ENCODE peak calls at places on chromosomes 5 and 9, in seven cellular contexts. P, V, K, M, Q, F and O are unnamed samples.

GRCh38 chr5:71653119-71653518 is 66.0 kb upstream of the CARTPT start:
- DNase-seq in V (no peak), P (no peak), M (no peak), Q (no peak), F (no peak), K (no peak), O (no peak)

GRCh38 chr9:117825609-117826347 is 121.6 kb downstream of the TLR4 start:
- DNase-seq in F (no peak), K (peak; percentile 56), P (no peak), M (no peak), Q (no peak), V (no peak), O (peak; percentile 61)

GRCh38 chr5:40481226-40481625 is 198.5 kb upstream of the PTGER4 start:
- DNase-seq in Q (no peak), M (no peak), K (no peak), V (no peak), F (no peak), P (no peak), O (no peak)

GRCh38 chr9:88852794-88853193 is 138.5 kb upstream of the S1PR3 start:
- DNase-seq in Q (no peak), P (no peak), M (peak; percentile 2), K (no peak), F (no peak), V (no peak), O (no peak)

GRCh38 chr5:65263291-65263690 is 218.4 kb downstream of the ADAMTS6 start:
- DNase-seq in F (no peak), K (no peak), P (no peak), M (no peak), V (no peak), Q (no peak), O (no peak)

GRCh38 chr5:37723147-37723961 is 116.5 kb downstream of the GDNF start:
- DNase-seq in K (no peak), Q (no peak), V (no peak), P (no peak), F (no peak), M (peak; percentile 12), O (no peak)

GRCh38 chr5:148913985-148914421 is 87.6 kb downstream of the ADRB2 start:
- DNase-seq in V (no peak), P (no peak), Q (peak; percentile 34), F (no peak), M (no peak), K (no peak), O (no peak)

GRCh38 chr5:137310051-137310730 is 188.9 kb downstream of the SPOCK1 start:
- DNase-seq in M (no peak), P (no peak), K (no peak), V (no peak), Q (no peak), F (no peak), O (no peak)

GRCh38 chr9:81529556-81530193 is 159.7 kb downstream of the TLE1 start:
- DNase-seq in K (no peak), F (no peak), P (no peak), V (no peak), Q (no peak), M (peak; percentile 7), O (no peak)

GRCh38 chr5:157870837-157871834 is 12.2 kb upstream of the CLINT1 start:
- DNase-seq in Q (no peak), P (no peak), M (peak; percentile 55), K (no peak), F (no peak), V (no peak), O (no peak)

GRCh38 chr5:135446186-135446585 is 962 bp downstream of the DCANP1 start:
- DNase-seq in Q (no peak), K (no peak), P (no peak), F (no peak), M (no peak), V (no peak), O (no peak)

GRCh38 chr9:12785251-12785880 is 10.5 kb downstream of the LURAP1L start:
- DNase-seq in K (no peak), V (peak; percentile 90), M (peak; percentile 60), F (peak; percentile 65), Q (no peak), P (peak; percentile 61), O (no peak)
- H3K27ac ChIP-seq in K (no peak overlapping the region), V (peak overlapping the region; percentile 95), M (peak overlapping the region; percentile 97), F (peak overlapping the region; percentile 81), Q (no peak overlapping the region), P (peak overlapping the region; percentile 84), O (no peak overlapping the region)

DNA sequence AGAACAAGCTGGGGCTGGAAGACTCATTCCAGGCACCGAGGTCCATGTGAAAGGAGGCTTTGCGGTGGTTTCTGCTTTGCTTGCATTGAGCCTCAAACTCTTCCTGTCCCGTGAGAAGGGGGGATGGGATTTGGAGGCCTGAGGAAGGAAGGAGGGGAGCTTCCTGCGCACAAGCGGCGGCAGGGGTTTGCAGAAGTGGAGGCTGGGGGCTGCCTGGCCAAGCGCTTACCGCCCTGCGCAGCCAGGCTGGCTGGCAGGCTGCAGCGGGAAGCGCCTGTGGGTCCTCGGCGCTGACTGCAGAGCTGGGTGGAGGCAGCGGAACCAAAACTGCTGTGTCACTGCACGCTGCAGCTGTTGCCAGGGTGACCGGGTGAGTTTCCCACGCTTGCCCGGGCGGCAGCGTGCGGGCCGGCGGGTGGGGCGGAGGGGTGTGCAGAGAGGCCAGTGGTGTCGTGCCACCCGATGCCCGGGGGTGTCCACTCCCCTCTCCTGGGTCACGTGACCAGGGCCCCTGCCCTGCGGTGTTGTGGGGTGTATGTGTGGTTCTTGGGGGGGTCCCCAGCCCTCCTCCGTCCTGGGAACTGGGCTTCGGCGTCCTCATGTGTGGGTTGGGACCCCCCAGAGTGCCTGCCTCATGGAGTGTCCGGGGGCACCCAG is 81.0 kb downstream of the RXRA start:
- DNase-seq in V (peak; percentile 96), Q (no peak), M (peak; percentile 45), K (peak; percentile 84), F (peak; percentile 89), P (peak; percentile 94), O (peak; percentile 79)
- H3K4me1 ChIP-seq in V (peaks cover 90% of the 10 kb centered on the region), Q (peaks cover 7% of the 10 kb centered on the region), M (peaks cover 55% of the 10 kb centered on the region), K (peaks cover 52% of the 10 kb centered on the region), F (peaks cover 84% of the 10 kb centered on the region), P (peaks cover 100% of the 10 kb centered on the region), O (peaks cover 57% of the 10 kb centered on the region)

GRCh38 chr9:137461663-137462395 is 2.7 kb upstream of the NSMF start:
- DNase-seq in V (peak; percentile 75), Q (peak; percentile 66), M (peak; percentile 78), P (peak; percentile 78), F (peak; percentile 76), K (peak; percentile 95), O (peak; percentile 83)
- H3K27ac ChIP-seq in V (no peak overlapping the region), Q (no peak overlapping the region), M (no peak overlapping the region), P (no peak overlapping the region), F (no peak overlapping the region), K (peak overlapping the region; percentile 65), O (peak overlapping the region; percentile 58)

DNA sequence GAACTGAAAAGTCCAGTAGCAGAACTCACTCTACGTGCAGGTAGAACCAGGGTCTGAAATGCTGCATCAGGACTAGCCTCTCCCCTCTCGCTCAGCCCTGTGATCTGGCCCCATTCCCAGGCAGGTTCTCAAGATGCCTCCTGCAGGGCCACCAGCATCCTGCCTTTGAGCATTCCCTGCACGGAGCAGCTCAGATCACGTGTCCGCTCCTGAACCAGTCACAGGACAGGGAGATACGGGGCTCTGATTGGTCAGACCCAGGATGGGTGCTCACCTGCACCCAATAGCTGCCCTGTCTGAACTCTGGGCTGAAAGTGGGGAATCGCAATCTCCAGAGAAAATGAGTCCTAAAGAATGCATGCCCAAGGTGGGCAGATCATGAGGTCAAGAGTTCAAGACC is 50.8 kb downstream of the NEURL1B start:
- DNase-seq in K (no peak), M (no peak), V (no peak), F (no peak), P (no peak), Q (no peak), O (no peak)
- H3K4me1 ChIP-seq in K (peaks cover 15% of the 10 kb centered on the region), M (peaks cover 22% of the 10 kb centered on the region), V (peaks cover 82% of the 10 kb centered on the region), F (peaks cover 42% of the 10 kb centered on the region), P (peaks cover 59% of the 10 kb centered on the region), Q (peaks cover 3% of the 10 kb centered on the region), O (peaks cover 19% of the 10 kb centered on the region)

GRCh38 chr5:132438931-132439330 is 51.6 kb downstream of the IRF1 start:
- DNase-seq in K (no peak), Q (no peak), V (peak; percentile 85), M (no peak), F (no peak), P (no peak), O (no peak)

GRCh38 chr5:132435891-132436290 is 54.7 kb downstream of the IRF1 start:
- DNase-seq in K (no peak), V (peak; percentile 38), Q (no peak), F (peak; percentile 38), M (no peak), P (no peak), O (no peak)

GRCh38 chr5:132436936-132437335 is 53.6 kb downstream of the IRF1 start:
- DNase-seq in M (no peak), K (no peak), V (peak; percentile 19), Q (no peak), P (no peak), F (no peak), O (no peak)

GRCh38 chr5:132439521-132440206 is 50.9 kb downstream of the IRF1 start:
- DNase-seq in K (no peak), Q (no peak), P (no peak), M (no peak), F (peak; percentile 66), V (peak; percentile 88), O (no peak)

DNA sequence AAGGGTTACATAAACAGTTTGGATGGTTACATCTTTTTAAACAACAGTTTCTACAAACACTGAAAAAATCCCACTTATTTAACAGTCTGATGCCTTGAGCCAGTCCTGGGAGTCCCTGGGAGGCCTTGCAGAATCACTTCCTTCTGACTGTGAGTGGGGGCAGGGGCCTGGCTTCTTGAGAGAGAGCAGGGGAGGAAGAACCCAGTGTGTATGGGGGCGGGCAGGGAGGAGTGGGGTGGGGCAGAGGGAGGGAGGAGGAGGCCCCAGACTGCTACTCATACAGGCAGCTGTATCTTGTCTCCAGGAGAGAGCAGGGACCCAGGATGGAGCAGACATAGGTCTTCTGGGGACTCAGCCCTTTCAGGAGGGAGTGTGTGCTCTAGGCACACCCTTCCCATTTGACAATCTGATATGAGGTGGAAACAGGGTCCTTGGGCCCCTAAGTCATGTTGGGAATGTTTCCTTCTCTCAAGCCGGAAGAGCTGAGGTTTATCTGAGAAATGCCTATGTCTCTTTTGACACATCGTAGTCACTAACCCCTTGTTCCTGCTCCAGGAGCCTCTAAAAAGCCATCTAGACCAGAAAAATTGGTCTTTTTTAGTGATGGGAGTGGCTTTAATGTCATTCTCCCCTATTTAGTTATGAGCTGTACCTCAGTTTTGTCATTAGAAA is 52.8 kb downstream of the IRF1 start:
- DNase-seq in M (no peak), K (peak; percentile 82), V (peak; percentile 84), F (peak; percentile 84), Q (no peak), P (peak; percentile 86), O (peak; percentile 49)
- H3K27ac ChIP-seq in M (no peak overlapping the region), K (peak overlapping the region; percentile 45), V (peak overlapping the region; percentile 68), F (peak overlapping the region; percentile 83), Q (no peak overlapping the region), P (peak overlapping the region; percentile 75), O (peak overlapping the region; percentile 60)

GRCh38 chr9:95085861-95086563 is 231.5 kb downstream of the FANCC start:
- DNase-seq in V (peak; percentile 80), M (no peak), K (no peak), P (no peak), Q (no peak), F (no peak), O (no peak)
- H3K4me1 ChIP-seq in V (peaks cover 62% of the 10 kb centered on the region), M (peaks cover 10% of the 10 kb centered on the region), K (no peaks in the 10 kb centered on the region), P (peaks cover 32% of the 10 kb centered on the region), Q (no peaks in the 10 kb centered on the region), F (peaks cover 51% of the 10 kb centered on the region), O (no peaks in the 10 kb centered on the region)

GRCh38 chr5:126742425-126742824 is 34.5 kb upstream of the LMNB1 start:
- DNase-seq in Q (no peak), K (no peak), V (no peak), M (no peak), F (no peak), P (no peak), O (no peak)
- H3K27ac ChIP-seq in Q (no peak overlapping the region), K (no peak overlapping the region), V (no peak overlapping the region), M (no peak overlapping the region), F (no peak overlapping the region), P (no peak overlapping the region), O (no peak overlapping the region)

GRCh38 chr5:78522476-78523105 is 126.0 kb downstream of the LHFPL2 start:
- DNase-seq in Q (no peak), M (no peak), P (no peak), K (no peak), F (no peak), V (no peak), O (no peak)
- H3K4me1 ChIP-seq in Q (no peaks in the 10 kb centered on the region), M (peaks cover 19% of the 10 kb centered on the region), P (peaks cover 64% of the 10 kb centered on the region), K (no peaks in the 10 kb centered on the region), F (peaks cover 61% of the 10 kb centered on the region), V (peaks cover 31% of the 10 kb centered on the region), O (no peaks in the 10 kb centered on the region)